ENCODE peak calls at places on chromosomes 4 and X, in ten cellular contexts. A, M, W, G, Q, L, F, B, E and D are unnamed samples.

GRCh38 chrX:45445745-45446412 is 245.2 kb upstream of the DIPK2B start:
- DNase-seq in A (peak), M (peak), W (no peak), G (no peak), Q (peak), L (peak), F (no peak), B (peak), E (peak), D (peak)

GRCh38 chr4:17347445-17347844 is 164.4 kb downstream of the QDPR start:
- DNase-seq in A (peak), M (no peak), W (peak), G (peak), Q (peak), L (peak), F (no peak), B (peak), E (peak), D (no peak)

GRCh38 chrX:41047878-41048534 is 37.2 kb upstream of the USP9X start:
- DNase-seq in A (no peak), M (no peak), W (peak), G (no peak), Q (no peak), L (no peak), F (no peak), B (peak), E (no peak), D (no peak)

GRCh38 chr4:2166253-2166652 is 75.7 kb downstream of the HAUS3 start:
- DNase-seq in A (no peak), M (no peak), W (no peak), G (no peak), Q (no peak), L (no peak), F (no peak), B (no peak), E (no peak), D (no peak)

GRCh38 chr4:56863441-56864129 is 42.1 kb upstream of the SPINK2 start:
- DNase-seq in A (peak), M (peak), W (no peak), G (no peak), Q (no peak), L (peak), F (no peak), B (no peak), E (no peak), D (no peak)

GRCh38 chr4:3822230-3822947 is 56.2 kb downstream of the ADRA2C start:
- DNase-seq in A (no peak), M (no peak), W (peak), G (no peak), Q (no peak), L (no peak), F (no peak), B (peak), E (no peak), D (no peak)

GRCh38 chr4:182206916-182207315 is 36.3 kb upstream of the TENM3 start:
- DNase-seq in A (no peak), M (no peak), W (no peak), G (no peak), Q (no peak), L (no peak), F (no peak), B (peak), E (no peak), D (no peak)

GRCh38 chrX:45497290-45497689 is 296.6 kb upstream of the DIPK2B start:
- DNase-seq in A (peak), M (no peak), W (no peak), G (no peak), Q (no peak), L (peak), F (no peak), B (no peak), E (no peak), D (no peak)

GRCh38 chr4:3306465-3306864 is 13.6 kb downstream of the RGS12 start:
- DNase-seq in A (no peak), M (no peak), W (no peak), G (no peak), Q (no peak), L (no peak), F (no peak), B (no peak), E (no peak), D (no peak)

GRCh38 chr4:4446434-4446833 is 59.5 kb downstream of the NSG1 start:
- DNase-seq in A (no peak), M (peak), W (no peak), G (no peak), Q (no peak), L (peak), F (no peak), B (no peak), E (no peak), D (no peak)

GRCh38 chr4:10981611-10982010 is 297.0 kb upstream of the CLNK start:
- DNase-seq in A (no peak), M (no peak), W (no peak), G (no peak), Q (no peak), L (no peak), F (no peak), B (no peak), E (no peak), D (no peak)

GRCh38 chrX:72245461-72246089 is 6.7 kb upstream of the ERCC6L start:
- DNase-seq in A (peak), M (no peak), W (peak), G (peak), Q (peak), L (peak), F (no peak), B (peak), E (peak), D (no peak)

GRCh38 chr4:102826105-102826889 is 1.1 kb downstream of the UBE2D3 start:
- DNase-seq in A (no peak), M (no peak), W (no peak), G (peak), Q (no peak), L (no peak), F (no peak), B (no peak), E (no peak), D (no peak)

GRCh38 chrX:130393451-130394074 is 8.1 kb upstream of the GPR119 start:
- DNase-seq in A (peak), M (peak), W (peak), G (peak), Q (peak), L (peak), F (no peak), B (peak), E (peak), D (no peak)

GRCh38 chrX:136259543-136259942 is 8.3 kb upstream of the MAP7D3 start:
- DNase-seq in A (no peak), M (peak), W (no peak), G (no peak), Q (no peak), L (peak), F (no peak), B (no peak), E (no peak), D (no peak)

GRCh38 chr4:1819284-1819683 is 26.2 kb downstream of the FGFR3 start:
- DNase-seq in A (no peak), M (no peak), W (no peak), G (no peak), Q (no peak), L (peak), F (no peak), B (no peak), E (no peak), D (no peak)

GRCh38 chr4:78954048-78954666 is 14.9 kb upstream of the PAQR3 start:
- DNase-seq in A (no peak), M (no peak), W (peak), G (no peak), Q (peak), L (no peak), F (no peak), B (peak), E (peak), D (no peak)

GRCh38 chr4:105140684-105141490 is 5.8 kb upstream of the TET2 start:
- DNase-seq in A (no peak), M (no peak), W (peak), G (no peak), Q (no peak), L (no peak), F (no peak), B (peak), E (peak), D (no peak)

GRCh38 chr4:78864405-78865024 is 74.7 kb downstream of the PAQR3 start:
- DNase-seq in A (peak), M (peak), W (peak), G (no peak), Q (peak), L (peak), F (peak), B (peak), E (peak), D (peak)

GRCh38 chr4:105659190-105659589 is 49.3 kb downstream of the INTS12 start:
- DNase-seq in A (no peak), M (no peak), W (no peak), G (no peak), Q (no peak), L (no peak), F (no peak), B (no peak), E (no peak), D (no peak)

GRCh38 chrX:23434356-23434884 is 99.8 kb downstream of the PTCHD1 start:
- DNase-seq in A (peak), M (peak), W (no peak), G (no peak), Q (no peak), L (peak), F (no peak), B (peak), E (peak), D (no peak)

DNA sequence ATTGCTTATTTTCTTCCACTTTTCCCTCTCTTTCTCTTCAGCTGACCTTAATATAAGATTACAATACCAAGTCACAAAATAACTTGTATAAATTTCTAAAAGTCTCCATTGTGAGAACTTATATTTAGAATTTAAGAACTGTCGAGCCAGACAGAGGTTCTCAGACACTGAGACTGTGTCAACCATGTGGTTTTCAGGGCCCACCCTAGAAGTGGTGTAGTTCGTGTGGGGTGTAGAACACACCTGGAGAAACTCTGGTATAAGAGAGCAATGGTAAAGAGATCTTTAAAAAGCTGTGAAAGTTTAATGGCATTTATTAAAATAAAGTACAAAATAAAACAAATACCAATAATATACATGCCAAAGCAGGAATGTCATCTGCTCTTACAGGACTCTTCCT is 19.7 kb downstream of the CPEB2 start:
- DNase-seq in A (no peak), M (no peak), W (no peak), G (no peak), Q (no peak), L (no peak), F (no peak), B (no peak), E (no peak), D (no peak)
- H2AFZ ChIP-seq in A (no peak), M (no peak), W (no peak), G (no peak), Q (no peak), L (no peak), F (no peak), B (no peak), E (no peak), D (no peak)

DNA sequence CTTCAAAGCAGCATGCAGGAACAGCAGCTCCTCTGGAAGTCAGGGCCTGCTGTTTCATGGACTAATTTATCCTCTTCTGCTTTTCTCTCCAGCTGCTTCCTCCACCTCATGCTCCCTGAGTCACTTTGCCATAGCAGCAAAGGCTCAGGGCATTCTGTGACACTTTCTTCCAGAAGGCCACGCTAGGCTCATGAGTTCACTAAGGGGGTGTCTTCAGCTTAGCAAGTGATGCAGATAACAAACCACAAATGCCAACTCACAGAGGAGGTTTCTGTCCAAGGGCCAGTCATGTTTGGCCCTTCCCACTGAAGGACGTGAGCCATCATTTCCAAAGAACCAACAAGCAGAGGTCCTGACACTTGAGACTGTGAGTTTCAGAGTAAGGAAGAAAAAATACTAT is 200.2 kb downstream of the ADGRA3 start:
- DNase-seq in A (peak), M (peak), W (no peak), G (no peak), Q (no peak), L (peak), F (no peak), B (peak), E (peak), D (no peak)
- H3K4me2 ChIP-seq in A (no peak), M (no peak), W (no peak), G (no peak), Q (no peak), L (no peak), F (no peak), B (no peak), E (no peak), D (no peak)

GRCh38 chrX:65581661-65582339 is 47.2 kb upstream of the LAS1L start:
- DNase-seq in A (peak), M (peak), W (peak), G (peak), Q (peak), L (peak), F (no peak), B (peak), E (peak), D (no peak)
- H2AFZ ChIP-seq in A (peak), M (peak), W (no peak), G (peak), Q (peak), L (peak), F (peak), B (peak), E (peak), D (no peak)

GRCh38 chr4:188016754-188017153 is 21.2 kb downstream of the ZFP42 start:
- DNase-seq in A (no peak), M (no peak), W (no peak), G (no peak), Q (no peak), L (no peak), F (no peak), B (no peak), E (no peak), D (no peak)
- H3K4me2 ChIP-seq in A (no peak), M (no peak), W (no peak), G (peak), Q (no peak), L (no peak), F (no peak), B (no peak), E (no peak), D (no peak)

GRCh38 chr4:184902550-184902949 is 76.8 kb upstream of the ACSL1 start:
- DNase-seq in A (no peak), M (no peak), W (no peak), G (no peak), Q (no peak), L (no peak), F (no peak), B (no peak), E (no peak), D (no peak)
- H2AFZ ChIP-seq in A (no peak), M (no peak), W (no peak), G (no peak), Q (no peak), L (no peak), F (no peak), B (no peak), E (no peak), D (no peak)

GRCh38 chrX:107738768-107739167 is 36.8 kb downstream of the TSC22D3 start:
- DNase-seq in A (no peak), M (no peak), W (no peak), G (no peak), Q (no peak), L (no peak), F (no peak), B (no peak), E (no peak), D (no peak)

GRCh38 chrX:107743995-107744394 is 31.6 kb downstream of the TSC22D3 start:
- DNase-seq in A (no peak), M (no peak), W (no peak), G (no peak), Q (no peak), L (no peak), F (no peak), B (no peak), E (no peak), D (no peak)

GRCh38 chrX:107742754-107743191 is 32.8 kb downstream of the TSC22D3 start:
- DNase-seq in A (no peak), M (no peak), W (no peak), G (no peak), Q (no peak), L (no peak), F (no peak), B (no peak), E (no peak), D (no peak)

GRCh38 chrX:107739541-107739940 is 36.0 kb downstream of the TSC22D3 start:
- DNase-seq in A (no peak), M (no peak), W (no peak), G (no peak), Q (no peak), L (no peak), F (no peak), B (no peak), E (no peak), D (no peak)

GRCh38 chrX:107741318-107741813 is 34.2 kb downstream of the TSC22D3 start:
- DNase-seq in A (no peak), M (no peak), W (no peak), G (no peak), Q (no peak), L (no peak), F (no peak), B (no peak), E (no peak), D (no peak)
- H3K4me2 ChIP-seq in A (no peak), M (peak), W (peak), G (peak), Q (peak), L (no peak), F (peak), B (peak), E (peak), D (peak)

DNA sequence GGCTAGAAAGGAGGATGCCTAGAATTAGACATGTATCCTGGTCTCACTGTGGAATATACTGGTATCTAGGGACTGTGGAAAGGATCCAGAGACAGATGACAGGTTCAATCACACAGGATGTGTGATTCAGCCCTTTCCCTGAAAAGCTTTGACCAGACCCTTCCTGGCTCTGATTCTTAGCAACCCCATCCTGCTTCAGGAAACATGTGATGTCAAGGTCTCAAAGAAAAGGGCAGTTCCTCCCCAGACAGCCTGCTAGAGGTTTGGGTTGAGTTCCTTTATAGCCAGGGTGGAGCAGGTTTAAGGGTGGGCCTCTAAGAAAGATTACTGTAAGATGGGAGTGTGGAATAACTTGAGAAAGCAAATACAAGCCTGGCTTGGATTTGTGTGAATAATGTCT is 3.0 kb downstream of the BMP15 start:
- DNase-seq in A (no peak), M (no peak), W (no peak), G (no peak), Q (no peak), L (no peak), F (no peak), B (no peak), E (no peak), D (no peak)
- H2AFZ ChIP-seq in A (no peak), M (no peak), W (no peak), G (no peak), Q (no peak), L (no peak), F (no peak), B (no peak), E (no peak), D (no peak)

DNA sequence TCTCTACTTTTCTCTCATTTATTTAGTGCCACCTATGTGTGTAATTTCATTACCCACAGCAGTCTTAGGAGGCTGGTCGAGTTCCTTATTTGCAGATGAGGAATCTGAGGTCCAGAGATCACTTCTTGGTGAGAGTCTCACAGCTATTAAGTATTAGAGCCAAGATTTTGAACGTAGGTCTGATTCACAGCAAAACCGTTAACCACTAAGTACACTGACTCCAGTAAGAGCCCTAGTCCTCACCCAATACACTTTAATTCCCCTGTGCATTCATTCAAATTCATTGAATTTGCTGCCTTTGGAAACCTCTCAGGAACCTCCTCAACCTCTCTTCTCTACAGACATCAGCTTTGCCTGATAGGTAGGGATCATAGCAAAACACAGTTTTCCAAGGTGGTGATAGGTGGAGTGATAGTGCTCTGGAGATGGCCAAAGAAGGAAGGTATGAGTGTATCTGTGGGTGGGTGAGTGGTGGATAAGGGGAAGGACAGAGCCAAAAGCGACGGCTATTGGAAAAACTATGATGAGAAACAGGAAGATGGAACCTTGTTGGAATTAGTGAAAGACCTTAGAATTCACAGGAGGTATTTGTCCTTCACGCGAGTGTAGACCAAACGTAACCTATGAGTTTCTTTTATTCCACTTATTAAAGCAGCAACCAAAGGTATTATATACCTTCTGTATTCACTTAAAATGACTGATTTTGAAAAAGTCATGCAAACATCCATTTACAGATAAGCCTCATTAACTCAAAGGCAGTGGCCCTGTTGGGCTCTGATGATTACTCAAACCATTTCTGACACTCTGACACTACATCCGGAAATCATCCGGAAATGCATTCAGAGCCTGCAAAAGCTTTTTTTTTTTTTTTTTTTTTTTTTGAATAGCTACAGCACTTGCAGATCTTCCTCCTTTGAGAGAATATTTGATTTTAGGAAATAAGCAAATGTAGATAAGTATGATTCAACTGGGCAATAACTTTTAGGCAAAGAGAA is 6.3 kb downstream of the FMR1 start:
- DNase-seq in A (no peak), M (peak), W (no peak), G (no peak), Q (no peak), L (peak), F (peak), B (no peak), E (no peak), D (no peak)
- H3K4me2 ChIP-seq in A (no peak), M (no peak), W (peak), G (no peak), Q (no peak), L (no peak), F (peak), B (peak), E (no peak), D (no peak)

GRCh38 chr4:15215118-15215517 is 212.7 kb upstream of the C1QTNF7 start:
- DNase-seq in A (no peak), M (no peak), W (no peak), G (no peak), Q (no peak), L (no peak), F (no peak), B (no peak), E (no peak), D (no peak)

GRCh38 chr4:15213415-15213814 is 211.1 kb downstream of the CPEB2 start:
- DNase-seq in A (no peak), M (no peak), W (no peak), G (no peak), Q (no peak), L (no peak), F (no peak), B (no peak), E (no peak), D (no peak)
- H2AFZ ChIP-seq in A (no peak), M (no peak), W (no peak), G (no peak), Q (no peak), L (no peak), F (no peak), B (no peak), E (no peak), D (no peak)